ENCODE peak calls at places on chromosomes 7 and 10, in six cellular contexts. One of them, this sample, is unnamed.

GRCh38 chr7:100614308-100614861 is 2.0 kb downstream of the MOSPD3 start:
- DNase-seq in colonic mucosa: no peak
- DNase-seq in fibroblast of the aortic adventitia: no peak
- DNase-seq in GM23338: no peak
- DNase-seq in epithelial cell of proximal tubule: no peak
- DNase-seq in fibroblast of lung: no peak
- DNase-seq in this sample: no peak

GRCh38 chr10:49089789-49090595 is 25.3 kb downstream of the VSTM4 start:
- DNase-seq in fibroblast of lung: peak; percentile 22
- DNase-seq in GM23338: no peak
- DNase-seq in fibroblast of the aortic adventitia: peak; percentile 78
- DNase-seq in colonic mucosa: no peak
- DNase-seq in epithelial cell of proximal tubule: no peak
- DNase-seq in this sample: no peak

GRCh38 chr10:31939797-31940708 is 11.4 kb upstream of the ARHGAP12 start:
- DNase-seq in fibroblast of the aortic adventitia: no peak
- DNase-seq in epithelial cell of proximal tubule: no peak
- DNase-seq in GM23338: no peak
- DNase-seq in fibroblast of lung: no peak
- DNase-seq in colonic mucosa: no peak
- DNase-seq in this sample: no peak

GRCh38 chr7:96547371-96547811 is 162.3 kb downstream of the SEM1 start:
- DNase-seq in colonic mucosa: no peak
- DNase-seq in GM23338: no peak
- DNase-seq in epithelial cell of proximal tubule: no peak
- DNase-seq in fibroblast of the aortic adventitia: no peak
- DNase-seq in fibroblast of lung: no peak
- DNase-seq in this sample: no peak

GRCh38 chr10:23351914-23352313 is 7.3 kb upstream of the C10orf67 start:
- DNase-seq in fibroblast of the aortic adventitia: peak; percentile 28
- DNase-seq in GM23338: no peak
- DNase-seq in epithelial cell of proximal tubule: no peak
- DNase-seq in colonic mucosa: no peak
- DNase-seq in fibroblast of lung: peak; percentile 83
- DNase-seq in this sample: no peak

GRCh38 chr10:125839176-125839575 is 15.8 kb downstream of the BCCIP start:
- DNase-seq in GM23338: no peak
- DNase-seq in epithelial cell of proximal tubule: no peak
- DNase-seq in colonic mucosa: no peak
- DNase-seq in fibroblast of lung: no peak
- DNase-seq in fibroblast of the aortic adventitia: no peak
- DNase-seq in this sample: no peak

GRCh38 chr7:94297397-94297838 is 97.3 kb upstream of the COL1A2 start:
- DNase-seq in GM23338: no peak
- DNase-seq in fibroblast of the aortic adventitia: peak; percentile 99
- DNase-seq in epithelial cell of proximal tubule: no peak
- DNase-seq in colonic mucosa: peak; percentile 28
- DNase-seq in fibroblast of lung: peak; percentile 94
- DNase-seq in this sample: peak; percentile 71

GRCh38 chr7:121069346-121070100 is 81.0 kb downstream of the CPED1 start:
- DNase-seq in epithelial cell of proximal tubule: no peak
- DNase-seq in fibroblast of the aortic adventitia: peak; percentile 75
- DNase-seq in GM23338: no peak
- DNase-seq in colonic mucosa: no peak
- DNase-seq in fibroblast of lung: peak; percentile 34
- DNase-seq in this sample: no peak

GRCh38 chr7:81501220-81501619 is 268.6 kb downstream of the HGF start:
- DNase-seq in colonic mucosa: no peak
- DNase-seq in GM23338: no peak
- DNase-seq in epithelial cell of proximal tubule: no peak
- DNase-seq in fibroblast of the aortic adventitia: peak; percentile 80
- DNase-seq in fibroblast of lung: peak; percentile 83
- DNase-seq in this sample: no peak

GRCh38 chr7:107047902-107048782 is 3.6 kb downstream of the PRKAR2B start:
- DNase-seq in colonic mucosa: no peak
- DNase-seq in epithelial cell of proximal tubule: no peak
- DNase-seq in GM23338: peak; percentile 74
- DNase-seq in fibroblast of the aortic adventitia: no peak
- DNase-seq in fibroblast of lung: no peak
- DNase-seq in this sample: no peak

GRCh38 chr7:83655951-83656556 is 7.1 kb upstream of the SEMA3E start:
- DNase-seq in colonic mucosa: peak; percentile 36
- DNase-seq in epithelial cell of proximal tubule: peak; percentile 9
- DNase-seq in fibroblast of lung: peak; percentile 78
- DNase-seq in fibroblast of the aortic adventitia: peak; percentile 71
- DNase-seq in GM23338: peak; percentile 67
- DNase-seq in this sample: peak; percentile 55

GRCh38 chr7:53070883-53071282 is 35.5 kb downstream of the POM121L12 start:
- DNase-seq in colonic mucosa: no peak
- DNase-seq in epithelial cell of proximal tubule: no peak
- DNase-seq in fibroblast of the aortic adventitia: no peak
- DNase-seq in fibroblast of lung: no peak
- DNase-seq in GM23338: no peak
- DNase-seq in this sample: no peak

GRCh38 chr10:43939939-43940810 is 291.5 kb upstream of the ZNF32 start:
- DNase-seq in epithelial cell of proximal tubule: no peak
- DNase-seq in GM23338: no peak
- DNase-seq in fibroblast of the aortic adventitia: no peak
- DNase-seq in fibroblast of lung: peak; percentile 36
- DNase-seq in colonic mucosa: no peak
- DNase-seq in this sample: no peak

GRCh38 chr10:68876246-68876918 is 24.7 kb upstream of the DDX50 start:
- DNase-seq in fibroblast of lung: peak; percentile 54
- DNase-seq in fibroblast of the aortic adventitia: no peak
- DNase-seq in epithelial cell of proximal tubule: no peak
- DNase-seq in colonic mucosa: peak; percentile 67
- DNase-seq in GM23338: no peak
- DNase-seq in this sample: no peak

GRCh38 chr7:27611043-27611442 is 51.6 kb downstream of the HIBADH start:
- DNase-seq in fibroblast of the aortic adventitia: peak; percentile 31
- DNase-seq in GM23338: no peak
- DNase-seq in epithelial cell of proximal tubule: peak; percentile 49
- DNase-seq in colonic mucosa: no peak
- DNase-seq in fibroblast of lung: peak; percentile 14
- DNase-seq in this sample: no peak

GRCh38 chr7:896346-897075 is 20.2 kb downstream of the GET4 start:
- DNase-seq in fibroblast of the aortic adventitia: no peak
- DNase-seq in GM23338: no peak
- DNase-seq in epithelial cell of proximal tubule: no peak
- DNase-seq in fibroblast of lung: no peak
- DNase-seq in colonic mucosa: no peak
- DNase-seq in this sample: no peak

GRCh38 chr10:118020365-118020764 is 26.4 kb downstream of the RAB11FIP2 start:
- DNase-seq in epithelial cell of proximal tubule: no peak
- DNase-seq in fibroblast of lung: no peak
- DNase-seq in GM23338: peak; percentile 72
- DNase-seq in colonic mucosa: no peak
- DNase-seq in fibroblast of the aortic adventitia: no peak
- DNase-seq in this sample: no peak

GRCh38 chr10:80144302-80145131 is 12.0 kb downstream of the PLAC9 start:
- DNase-seq in fibroblast of lung: no peak
- DNase-seq in epithelial cell of proximal tubule: no peak
- DNase-seq in GM23338: no peak
- DNase-seq in fibroblast of the aortic adventitia: no peak
- DNase-seq in colonic mucosa: peak; percentile 72
- DNase-seq in this sample: no peak

GRCh38 chr10:62652114-62652513 is 152.4 kb upstream of the ADO start:
- DNase-seq in epithelial cell of proximal tubule: no peak
- DNase-seq in colonic mucosa: no peak
- DNase-seq in GM23338: no peak
- DNase-seq in fibroblast of lung: no peak
- DNase-seq in fibroblast of the aortic adventitia: peak; percentile 50
- DNase-seq in this sample: no peak

GRCh38 chr7:142774826-142775225 is 4.1 kb downstream of the PRSS2 start:
- DNase-seq in GM23338: no peak
- DNase-seq in colonic mucosa: no peak
- DNase-seq in fibroblast of the aortic adventitia: peak; percentile 36
- DNase-seq in fibroblast of lung: no peak
- DNase-seq in epithelial cell of proximal tubule: no peak
- DNase-seq in this sample: no peak

GRCh38 chr7:50656141-50656895 is 91.1 kb upstream of the DDC start:
- DNase-seq in fibroblast of lung: no peak
- DNase-seq in GM23338: no peak
- DNase-seq in epithelial cell of proximal tubule: no peak
- DNase-seq in fibroblast of the aortic adventitia: no peak
- DNase-seq in colonic mucosa: no peak
- DNase-seq in this sample: no peak

GRCh38 chr7:25249772-25250171 is 21.5 kb upstream of the NPVF start:
- DNase-seq in epithelial cell of proximal tubule: no peak
- DNase-seq in GM23338: no peak
- DNase-seq in fibroblast of lung: no peak
- DNase-seq in fibroblast of the aortic adventitia: no peak
- DNase-seq in colonic mucosa: no peak
- DNase-seq in this sample: no peak

GRCh38 chr10:78964952-78965633 is 103.7 kb upstream of the ZMIZ1 start:
- DNase-seq in fibroblast of lung: peak; percentile 57
- DNase-seq in fibroblast of the aortic adventitia: no peak
- DNase-seq in epithelial cell of proximal tubule: no peak
- DNase-seq in colonic mucosa: no peak
- DNase-seq in GM23338: peak; percentile 81
- DNase-seq in this sample: no peak

GRCh38 chr7:5647816-5648215 is 133.6 kb downstream of the RNF216 start:
- DNase-seq in colonic mucosa: no peak
- DNase-seq in fibroblast of lung: no peak
- DNase-seq in epithelial cell of proximal tubule: no peak
- DNase-seq in fibroblast of the aortic adventitia: no peak
- DNase-seq in GM23338: no peak
- DNase-seq in this sample: no peak

DNA sequence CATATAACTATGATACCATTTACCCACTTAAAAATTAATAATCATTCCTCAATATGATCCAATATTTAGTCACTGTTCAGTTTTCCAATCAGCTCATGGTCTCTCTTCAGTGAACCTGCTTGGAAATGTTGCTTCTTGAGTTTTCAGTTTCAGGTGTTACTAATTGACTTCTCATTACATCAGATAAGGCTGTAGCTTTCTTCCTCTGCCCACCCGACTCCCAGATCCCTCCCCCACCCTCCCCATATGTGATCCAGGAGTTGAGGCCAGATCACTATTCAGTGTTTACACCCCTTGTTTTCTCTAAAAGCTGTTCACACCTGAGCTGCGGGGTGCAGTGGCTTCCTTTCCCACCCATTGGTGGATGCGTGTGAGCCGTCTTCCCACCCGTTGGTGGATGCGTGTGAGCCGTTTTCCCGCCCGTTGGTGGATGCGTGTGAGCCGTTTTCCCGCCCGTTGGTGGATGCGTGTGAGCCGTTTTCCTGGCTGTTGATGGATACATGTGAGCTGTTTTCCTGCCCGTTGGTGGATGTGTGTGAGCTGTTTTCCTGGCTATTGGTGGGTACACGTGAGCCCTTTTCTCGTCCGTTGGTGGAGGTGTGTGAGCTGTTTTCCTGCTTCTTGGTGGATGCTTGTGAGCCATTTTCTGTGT is 3.2 kb upstream of the MTG1 start:
- DNase-seq in fibroblast of lung: no peak
- DNase-seq in colonic mucosa: no peak
- DNase-seq in fibroblast of the aortic adventitia: no peak
- DNase-seq in epithelial cell of proximal tubule: no peak
- DNase-seq in GM23338: no peak
- DNase-seq in this sample: no peak
- H3K4me3 ChIP-seq in fibroblast of lung: no peak overlapping the region
- H3K4me3 ChIP-seq in colonic mucosa: no peak overlapping the region
- H3K4me3 ChIP-seq in fibroblast of the aortic adventitia: no peak overlapping the region
- H3K4me3 ChIP-seq in epithelial cell of proximal tubule: no peak overlapping the region
- H3K4me3 ChIP-seq in GM23338: no peak overlapping the region
- H3K4me3 ChIP-seq in this sample: no peak overlapping the region

GRCh38 chr7:158140538-158141220 is 446.9 kb downstream of the PTPRN2 start:
- DNase-seq in fibroblast of the aortic adventitia: no peak
- DNase-seq in fibroblast of lung: no peak
- DNase-seq in colonic mucosa: no peak
- DNase-seq in epithelial cell of proximal tubule: no peak
- DNase-seq in GM23338: no peak
- DNase-seq in this sample: no peak
- H3K4me3 ChIP-seq in fibroblast of the aortic adventitia: no peak overlapping the region
- H3K4me3 ChIP-seq in fibroblast of lung: no peak overlapping the region
- H3K4me3 ChIP-seq in colonic mucosa: no peak overlapping the region
- H3K4me3 ChIP-seq in epithelial cell of proximal tubule: no peak overlapping the region
- H3K4me3 ChIP-seq in GM23338: no peak overlapping the region
- H3K4me3 ChIP-seq in this sample: no peak overlapping the region

DNA sequence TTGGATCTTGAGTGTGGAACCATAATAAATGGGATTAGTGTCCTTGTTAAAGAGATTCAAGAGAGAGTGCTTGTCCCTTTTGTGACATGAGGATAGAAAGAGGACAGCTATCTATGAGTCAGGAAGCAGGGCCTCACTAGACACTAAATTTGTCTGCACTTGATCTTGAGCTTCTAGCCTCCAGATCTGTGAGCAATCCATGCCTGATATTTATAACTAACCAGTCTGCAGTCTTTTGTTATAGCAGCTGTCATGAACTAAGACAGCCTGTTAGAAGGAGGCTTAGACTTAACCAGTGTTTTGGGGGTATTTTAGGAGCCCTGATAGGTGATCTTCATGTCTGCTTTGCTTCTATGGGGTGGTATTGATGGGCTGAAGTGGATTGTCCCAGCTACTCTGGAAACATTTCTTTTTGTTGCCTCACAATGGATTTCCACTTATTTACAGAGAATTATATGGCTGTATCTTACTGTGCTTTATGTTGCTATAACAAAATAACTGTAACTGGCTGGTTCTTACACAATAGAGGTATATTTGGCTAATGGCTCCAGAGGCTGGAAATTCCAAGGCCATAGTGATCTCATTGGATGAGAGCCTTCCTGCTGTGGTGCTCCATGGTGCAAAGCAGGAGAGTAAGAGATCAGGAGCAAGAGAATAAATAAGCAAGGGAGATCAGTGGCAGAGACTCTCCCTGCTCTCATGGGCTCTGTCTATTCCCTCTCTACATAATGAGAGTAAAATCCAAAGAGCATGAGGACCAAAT is 23.4 kb upstream of the AKR1C3 start:
- DNase-seq in fibroblast of the aortic adventitia: peak; percentile 76
- DNase-seq in fibroblast of lung: peak; percentile 39
- DNase-seq in GM23338: no peak
- DNase-seq in epithelial cell of proximal tubule: peak; percentile 69
- DNase-seq in colonic mucosa: no peak
- DNase-seq in this sample: no peak
- H3K4me3 ChIP-seq in fibroblast of the aortic adventitia: peak overlapping the region; percentile 32
- H3K4me3 ChIP-seq in fibroblast of lung: no peak overlapping the region
- H3K4me3 ChIP-seq in GM23338: no peak overlapping the region
- H3K4me3 ChIP-seq in epithelial cell of proximal tubule: peak overlapping the region; percentile 43
- H3K4me3 ChIP-seq in colonic mucosa: no peak overlapping the region
- H3K4me3 ChIP-seq in this sample: no peak overlapping the region

DNA sequence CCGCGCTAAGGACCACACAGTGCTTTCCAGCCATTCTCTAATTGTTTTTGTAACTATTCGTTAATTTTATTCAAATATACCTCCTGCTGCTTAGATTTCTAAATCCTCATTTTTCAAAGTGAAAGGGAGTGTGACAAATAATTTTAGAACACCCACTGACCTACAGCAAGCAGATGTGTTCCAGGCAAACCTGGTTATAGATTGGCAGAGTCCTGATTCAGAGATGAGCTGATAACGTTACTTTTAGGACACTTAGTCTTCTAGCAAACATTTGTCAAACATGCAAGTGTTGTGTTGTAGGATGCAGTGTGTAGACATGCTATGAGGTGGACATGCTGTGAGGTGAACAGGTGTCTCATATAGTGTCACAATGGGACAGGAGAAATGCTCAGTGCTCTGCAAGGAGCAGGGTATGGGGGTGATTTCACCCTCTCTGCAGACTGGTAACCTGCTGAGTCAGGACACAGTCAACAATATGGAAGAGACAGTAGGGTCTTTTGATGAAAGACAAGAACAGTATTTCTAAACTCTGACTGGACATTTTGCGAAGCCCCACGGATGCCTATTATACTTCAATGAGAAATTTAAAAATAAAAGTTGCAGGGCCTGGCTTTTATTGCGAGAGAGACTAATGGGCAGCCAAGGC is 92.2 kb upstream of the ANLN start:
- DNase-seq in fibroblast of lung: no peak
- DNase-seq in colonic mucosa: no peak
- DNase-seq in epithelial cell of proximal tubule: no peak
- DNase-seq in fibroblast of the aortic adventitia: no peak
- DNase-seq in GM23338: no peak
- DNase-seq in this sample: no peak
- H3K4me3 ChIP-seq in fibroblast of lung: no peak overlapping the region
- H3K4me3 ChIP-seq in colonic mucosa: no peak overlapping the region
- H3K4me3 ChIP-seq in epithelial cell of proximal tubule: no peak overlapping the region
- H3K4me3 ChIP-seq in fibroblast of the aortic adventitia: no peak overlapping the region
- H3K4me3 ChIP-seq in GM23338: no peak overlapping the region
- H3K4me3 ChIP-seq in this sample: no peak overlapping the region